ENCODE peak calls at places on chromosomes 3 and 15, in five cellular contexts. U, O, Y, A and V are unnamed samples.

GRCh38 chr3:97391167-97391566 is 373.4 kb upstream of the ARL6 start:
- DNase-seq in U (no peak), O (no peak), Y (no peak), A (no peak), V (no peak)

GRCh38 chr15:101020451-101020850 is 101.3 kb downstream of the LRRK1 start:
- DNase-seq in U (no peak), O (no peak), Y (no peak), A (no peak), V (no peak)

GRCh38 chr15:28005004-28005527 is 94.0 kb downstream of the OCA2 start:
- DNase-seq in U (no peak), O (no peak), Y (no peak), A (no peak), V (no peak)

GRCh38 chr15:64599226-64599625 is 138.8 kb downstream of the ZNF609 start:
- DNase-seq in U (no peak), O (no peak), Y (no peak), A (no peak), V (no peak)

GRCh38 chr3:14231998-14232501 is 53.4 kb downstream of the LSM3 start:
- DNase-seq in U (no peak), O (no peak), Y (no peak), A (no peak), V (no peak)

GRCh38 chr15:23578521-23579150 is 13.2 kb downstream of the MKRN3 start:
- DNase-seq in U (no peak), O (no peak), Y (no peak), A (no peak), V (no peak)

GRCh38 chr3:112685435-112685834 is 44.5 kb upstream of the CCDC80 start:
- DNase-seq in U (peak; percentile 88), O (no peak), Y (no peak), A (no peak), V (peak; percentile 88)

GRCh38 chr3:13143381-13144004 is 70.3 kb upstream of the IQSEC1 start:
- DNase-seq in U (no peak), O (no peak), Y (no peak), A (no peak), V (no peak)

GRCh38 chr3:81909756-81910155 is 148.3 kb upstream of the GBE1 start:
- DNase-seq in U (no peak), O (no peak), Y (no peak), A (no peak), V (no peak)

GRCh38 chr3:194272221-194272620 is 78.9 kb downstream of the CPN2 start:
- DNase-seq in U (no peak), O (no peak), Y (no peak), A (no peak), V (no peak)

GRCh38 chr3:116238863-116239262 is 206.4 kb downstream of the LSAMP start:
- DNase-seq in U (no peak), O (no peak), Y (no peak), A (no peak), V (no peak)

GRCh38 chr3:87488725-87489124 is 212.3 kb upstream of the POU1F1 start:
- DNase-seq in U (no peak), O (no peak), Y (no peak), A (no peak), V (no peak)